ENCODE peak calls at places on chromosomes 1 and 21, in five cellular contexts. One of them, this sample, is unnamed.

GRCh38 chr1:27971674-27972073 is 11.9 kb downstream of the XKR8 start:
- DNase-seq in stimulated activated CD8-positive, alpha-beta memory T cell treated with anti-CD3 and anti-CD28 coated beads, Interleukin-2, amount 100 ng/mL, for 1 hour: no peak
- DNase-seq in cerebellar cortex: peak; percentile 59
- DNase-seq in AG08395: peak; percentile 12
- DNase-seq in transverse colon: no peak
- DNase-seq in this sample: no peak

GRCh38 chr21:34305605-34306235 is 58.1 kb upstream of the KCNE2 start:
- DNase-seq in stimulated activated CD8-positive, alpha-beta memory T cell treated with anti-CD3 and anti-CD28 coated beads, Interleukin-2, amount 100 ng/mL, for 1 hour: no peak
- DNase-seq in cerebellar cortex: no peak
- DNase-seq in AG08395: no peak
- DNase-seq in transverse colon: no peak
- DNase-seq in this sample: no peak

GRCh38 chr1:17729248-17729647 is 25.9 kb upstream of the ACTL8 start:
- DNase-seq in stimulated activated CD8-positive, alpha-beta memory T cell treated with anti-CD3 and anti-CD28 coated beads, Interleukin-2, amount 100 ng/mL, for 1 hour: no peak
- DNase-seq in cerebellar cortex: no peak
- DNase-seq in AG08395: no peak
- DNase-seq in transverse colon: no peak
- DNase-seq in this sample: no peak

GRCh38 chr21:28632718-28633408 is 359.8 kb downstream of the LTN1 start:
- DNase-seq in stimulated activated CD8-positive, alpha-beta memory T cell treated with anti-CD3 and anti-CD28 coated beads, Interleukin-2, amount 100 ng/mL, for 1 hour: no peak
- DNase-seq in cerebellar cortex: no peak
- DNase-seq in AG08395: peak; percentile 61
- DNase-seq in transverse colon: no peak
- DNase-seq in this sample: no peak

GRCh38 chr21:41916888-41917433 is 36.9 kb downstream of the C2CD2 start:
- DNase-seq in stimulated activated CD8-positive, alpha-beta memory T cell treated with anti-CD3 and anti-CD28 coated beads, Interleukin-2, amount 100 ng/mL, for 1 hour: no peak
- DNase-seq in cerebellar cortex: no peak
- DNase-seq in AG08395: no peak
- DNase-seq in transverse colon: no peak
- DNase-seq in this sample: no peak

GRCh38 chr1:65541161-65541560 is 120.7 kb downstream of the LEPR start:
- DNase-seq in stimulated activated CD8-positive, alpha-beta memory T cell treated with anti-CD3 and anti-CD28 coated beads, Interleukin-2, amount 100 ng/mL, for 1 hour: no peak
- DNase-seq in cerebellar cortex: no peak
- DNase-seq in AG08395: no peak
- DNase-seq in transverse colon: no peak
- DNase-seq in this sample: no peak

GRCh38 chr1:207838156-207839082 is 72.5 kb downstream of the CD34 start:
- DNase-seq in stimulated activated CD8-positive, alpha-beta memory T cell treated with anti-CD3 and anti-CD28 coated beads, Interleukin-2, amount 100 ng/mL, for 1 hour: no peak
- DNase-seq in cerebellar cortex: no peak
- DNase-seq in AG08395: no peak
- DNase-seq in transverse colon: no peak
- DNase-seq in this sample: no peak

GRCh38 chr21:44578371-44579055 is 1.9 kb downstream of the KRTAP10-5 start:
- DNase-seq in stimulated activated CD8-positive, alpha-beta memory T cell treated with anti-CD3 and anti-CD28 coated beads, Interleukin-2, amount 100 ng/mL, for 1 hour: no peak
- DNase-seq in cerebellar cortex: no peak
- DNase-seq in AG08395: no peak
- DNase-seq in transverse colon: no peak
- DNase-seq in this sample: no peak

GRCh38 chr1:20731057-20731991 is 1.2 kb downstream of the SH2D5 start:
- DNase-seq in stimulated activated CD8-positive, alpha-beta memory T cell treated with anti-CD3 and anti-CD28 coated beads, Interleukin-2, amount 100 ng/mL, for 1 hour: no peak
- DNase-seq in cerebellar cortex: no peak
- DNase-seq in AG08395: no peak
- DNase-seq in transverse colon: no peak
- DNase-seq in this sample: no peak

GRCh38 chr1:155082301-155082940 is 3.8 kb downstream of the EFNA3 start:
- DNase-seq in stimulated activated CD8-positive, alpha-beta memory T cell treated with anti-CD3 and anti-CD28 coated beads, Interleukin-2, amount 100 ng/mL, for 1 hour: no peak
- DNase-seq in cerebellar cortex: no peak
- DNase-seq in AG08395: no peak
- DNase-seq in transverse colon: peak; percentile 64
- DNase-seq in this sample: no peak

GRCh38 chr1:226185153-226186036 is 1.1 kb downstream of the ACBD3 start:
- DNase-seq in stimulated activated CD8-positive, alpha-beta memory T cell treated with anti-CD3 and anti-CD28 coated beads, Interleukin-2, amount 100 ng/mL, for 1 hour: no peak
- DNase-seq in cerebellar cortex: no peak
- DNase-seq in AG08395: peak; percentile 30
- DNase-seq in transverse colon: no peak
- DNase-seq in this sample: no peak

GRCh38 chr1:94068831-94069648 is 51.9 kb downstream of the ABCA4 start:
- DNase-seq in stimulated activated CD8-positive, alpha-beta memory T cell treated with anti-CD3 and anti-CD28 coated beads, Interleukin-2, amount 100 ng/mL, for 1 hour: no peak
- DNase-seq in cerebellar cortex: peak; percentile 72
- DNase-seq in AG08395: no peak
- DNase-seq in transverse colon: peak; percentile 55
- DNase-seq in this sample: no peak

GRCh38 chr1:61638296-61638695 is 86.6 kb downstream of the TM2D1 start:
- DNase-seq in stimulated activated CD8-positive, alpha-beta memory T cell treated with anti-CD3 and anti-CD28 coated beads, Interleukin-2, amount 100 ng/mL, for 1 hour: no peak
- DNase-seq in cerebellar cortex: no peak
- DNase-seq in AG08395: peak; percentile 67
- DNase-seq in transverse colon: no peak
- DNase-seq in this sample: no peak

GRCh38 chr1:197391303-197392226 is 123.5 kb downstream of the CRB1 start:
- DNase-seq in stimulated activated CD8-positive, alpha-beta memory T cell treated with anti-CD3 and anti-CD28 coated beads, Interleukin-2, amount 100 ng/mL, for 1 hour: no peak
- DNase-seq in cerebellar cortex: no peak
- DNase-seq in AG08395: no peak
- DNase-seq in transverse colon: no peak
- DNase-seq in this sample: no peak

GRCh38 chr1:155038602-155039307 is 5.1 kb downstream of the DCST1 start:
- DNase-seq in stimulated activated CD8-positive, alpha-beta memory T cell treated with anti-CD3 and anti-CD28 coated beads, Interleukin-2, amount 100 ng/mL, for 1 hour: no peak
- DNase-seq in cerebellar cortex: no peak
- DNase-seq in AG08395: peak; percentile 41
- DNase-seq in transverse colon: peak; percentile 79
- DNase-seq in this sample: no peak

GRCh38 chr21:16535100-16535418 is 805.3 kb downstream of the USP25 start:
- DNase-seq in stimulated activated CD8-positive, alpha-beta memory T cell treated with anti-CD3 and anti-CD28 coated beads, Interleukin-2, amount 100 ng/mL, for 1 hour: no peak
- DNase-seq in cerebellar cortex: peak; percentile 98
- DNase-seq in AG08395: peak; percentile 51
- DNase-seq in transverse colon: peak; percentile 30
- DNase-seq in this sample: no peak

GRCh38 chr1:94646151-94646643 is 104.6 kb upstream of the F3 start:
- DNase-seq in stimulated activated CD8-positive, alpha-beta memory T cell treated with anti-CD3 and anti-CD28 coated beads, Interleukin-2, amount 100 ng/mL, for 1 hour: no peak
- DNase-seq in cerebellar cortex: no peak
- DNase-seq in AG08395: peak; percentile 82
- DNase-seq in transverse colon: no peak
- DNase-seq in this sample: no peak

GRCh38 chr1:45607407-45608074 is 16.3 kb downstream of the CCDC17 start:
- DNase-seq in stimulated activated CD8-positive, alpha-beta memory T cell treated with anti-CD3 and anti-CD28 coated beads, Interleukin-2, amount 100 ng/mL, for 1 hour: no peak
- DNase-seq in cerebellar cortex: no peak
- DNase-seq in AG08395: no peak
- DNase-seq in transverse colon: no peak
- DNase-seq in this sample: no peak

GRCh38 chr1:239386453-239387303 is at the start of gene CHRM3:
- DNase-seq in stimulated activated CD8-positive, alpha-beta memory T cell treated with anti-CD3 and anti-CD28 coated beads, Interleukin-2, amount 100 ng/mL, for 1 hour: no peak
- DNase-seq in cerebellar cortex: no peak
- DNase-seq in AG08395: no peak
- DNase-seq in transverse colon: peak; percentile 87
- DNase-seq in this sample: peak; percentile 54

GRCh38 chr1:27575861-27576331 is 28.0 kb downstream of the AHDC1 start:
- DNase-seq in stimulated activated CD8-positive, alpha-beta memory T cell treated with anti-CD3 and anti-CD28 coated beads, Interleukin-2, amount 100 ng/mL, for 1 hour: no peak
- DNase-seq in cerebellar cortex: peak; percentile 66
- DNase-seq in AG08395: peak; percentile 79
- DNase-seq in transverse colon: peak; percentile 68
- DNase-seq in this sample: peak; percentile 59

GRCh38 chr1:43930168-43930948 is 3.2 kb upstream of the ARTN start:
- DNase-seq in stimulated activated CD8-positive, alpha-beta memory T cell treated with anti-CD3 and anti-CD28 coated beads, Interleukin-2, amount 100 ng/mL, for 1 hour: no peak
- DNase-seq in cerebellar cortex: no peak
- DNase-seq in AG08395: no peak
- DNase-seq in transverse colon: peak; percentile 22
- DNase-seq in this sample: no peak

GRCh38 chr1:23722652-23723051 is 20.6 kb upstream of the ELOA start:
- DNase-seq in stimulated activated CD8-positive, alpha-beta memory T cell treated with anti-CD3 and anti-CD28 coated beads, Interleukin-2, amount 100 ng/mL, for 1 hour: no peak
- DNase-seq in cerebellar cortex: no peak
- DNase-seq in AG08395: no peak
- DNase-seq in transverse colon: no peak
- DNase-seq in this sample: no peak

GRCh38 chr1:81428998-81429397 is 371.7 kb upstream of the ADGRL2 start:
- DNase-seq in stimulated activated CD8-positive, alpha-beta memory T cell treated with anti-CD3 and anti-CD28 coated beads, Interleukin-2, amount 100 ng/mL, for 1 hour: no peak
- DNase-seq in cerebellar cortex: no peak
- DNase-seq in AG08395: no peak
- DNase-seq in transverse colon: no peak
- DNase-seq in this sample: no peak

GRCh38 chr1:241485554-241485992 is 34.0 kb downstream of the FH start:
- DNase-seq in stimulated activated CD8-positive, alpha-beta memory T cell treated with anti-CD3 and anti-CD28 coated beads, Interleukin-2, amount 100 ng/mL, for 1 hour: no peak
- DNase-seq in cerebellar cortex: no peak
- DNase-seq in AG08395: no peak
- DNase-seq in transverse colon: no peak
- DNase-seq in this sample: no peak

GRCh38 chr1:243745361-243745760 is 104.7 kb downstream of the AKT3 start:
- DNase-seq in stimulated activated CD8-positive, alpha-beta memory T cell treated with anti-CD3 and anti-CD28 coated beads, Interleukin-2, amount 100 ng/mL, for 1 hour: no peak
- DNase-seq in cerebellar cortex: no peak
- DNase-seq in AG08395: peak; percentile 18
- DNase-seq in transverse colon: no peak
- DNase-seq in this sample: no peak

GRCh38 chr1:20373286-20373685 is 82.6 kb downstream of the VWA5B1 start:
- DNase-seq in stimulated activated CD8-positive, alpha-beta memory T cell treated with anti-CD3 and anti-CD28 coated beads, Interleukin-2, amount 100 ng/mL, for 1 hour: no peak
- DNase-seq in cerebellar cortex: no peak
- DNase-seq in AG08395: no peak
- DNase-seq in transverse colon: no peak
- DNase-seq in this sample: no peak

GRCh38 chr1:36542024-36542961 is 59.6 kb upstream of the CSF3R start:
- DNase-seq in stimulated activated CD8-positive, alpha-beta memory T cell treated with anti-CD3 and anti-CD28 coated beads, Interleukin-2, amount 100 ng/mL, for 1 hour: no peak
- DNase-seq in cerebellar cortex: no peak
- DNase-seq in AG08395: no peak
- DNase-seq in transverse colon: no peak
- DNase-seq in this sample: no peak

GRCh38 chr1:220750126-220750525 is 2.0 kb downstream of the MTARC2 start:
- DNase-seq in stimulated activated CD8-positive, alpha-beta memory T cell treated with anti-CD3 and anti-CD28 coated beads, Interleukin-2, amount 100 ng/mL, for 1 hour: no peak
- DNase-seq in cerebellar cortex: no peak
- DNase-seq in AG08395: no peak
- DNase-seq in transverse colon: no peak
- DNase-seq in this sample: no peak

GRCh38 chr1:93976711-93977328 is 67.6 kb upstream of the GCLM start:
- DNase-seq in stimulated activated CD8-positive, alpha-beta memory T cell treated with anti-CD3 and anti-CD28 coated beads, Interleukin-2, amount 100 ng/mL, for 1 hour: no peak
- DNase-seq in cerebellar cortex: no peak
- DNase-seq in AG08395: no peak
- DNase-seq in transverse colon: no peak
- DNase-seq in this sample: no peak